ENCODE peak calls at places on chromosomes 3 and 15, in seven cellular contexts. One of them, this sample, is unnamed.

GRCh38 chr15:82767163-82767829 is 38.6 kb downstream of the FSD2 start:
- DNase-seq in K562: no peak
- DNase-seq in IMR-90: no peak
- DNase-seq in MCF 10A: no peak
- DNase-seq in bronchial epithelial cell: no peak
- DNase-seq in B cell: no peak
- DNase-seq in neural progenitor cell: no peak
- DNase-seq in this sample: no peak

GRCh38 chr3:4839278-4839677 is 140.0 kb upstream of the BHLHE40 start:
- DNase-seq in K562: no peak
- DNase-seq in IMR-90: no peak
- DNase-seq in MCF 10A: no peak
- DNase-seq in bronchial epithelial cell: no peak
- DNase-seq in B cell: no peak
- DNase-seq in neural progenitor cell: no peak
- DNase-seq in this sample: no peak

GRCh38 chr3:149401215-149401925 is 23.9 kb upstream of the TM4SF1 start:
- DNase-seq in K562: no peak
- DNase-seq in IMR-90: peak
- DNase-seq in MCF 10A: peak
- DNase-seq in bronchial epithelial cell: peak
- DNase-seq in B cell: no peak
- DNase-seq in neural progenitor cell: no peak
- DNase-seq in this sample: no peak

GRCh38 chr15:91132079-91132478 is 32.0 kb downstream of the SV2B start:
- DNase-seq in K562: no peak
- DNase-seq in IMR-90: no peak
- DNase-seq in MCF 10A: no peak
- DNase-seq in bronchial epithelial cell: no peak
- DNase-seq in B cell: no peak
- DNase-seq in neural progenitor cell: no peak
- DNase-seq in this sample: no peak

GRCh38 chr3:46542801-46543201 is 23.3 kb downstream of the LRRC2 start:
- DNase-seq in K562: peak
- DNase-seq in IMR-90: no peak
- DNase-seq in MCF 10A: no peak
- DNase-seq in bronchial epithelial cell: no peak
- DNase-seq in B cell: no peak
- DNase-seq in neural progenitor cell: no peak
- DNase-seq in this sample: no peak

GRCh38 chr15:78360426-78360825 is 20.3 kb downstream of the CRABP1 start:
- DNase-seq in K562: no peak
- DNase-seq in IMR-90: no peak
- DNase-seq in MCF 10A: no peak
- DNase-seq in bronchial epithelial cell: no peak
- DNase-seq in B cell: no peak
- DNase-seq in neural progenitor cell: peak
- DNase-seq in this sample: no peak

GRCh38 chr3:170322501-170323328 is 34.8 kb upstream of the SKIL start:
- DNase-seq in K562: no peak
- DNase-seq in IMR-90: no peak
- DNase-seq in MCF 10A: no peak
- DNase-seq in bronchial epithelial cell: no peak
- DNase-seq in B cell: no peak
- DNase-seq in neural progenitor cell: no peak
- DNase-seq in this sample: no peak

GRCh38 chr3:13566769-13567310 is 17.9 kb downstream of the FBLN2 start:
- DNase-seq in K562: no peak
- DNase-seq in IMR-90: no peak
- DNase-seq in MCF 10A: no peak
- DNase-seq in bronchial epithelial cell: no peak
- DNase-seq in B cell: no peak
- DNase-seq in neural progenitor cell: no peak
- DNase-seq in this sample: no peak

GRCh38 chr15:101052681-101053121 is 133.5 kb downstream of the LRRK1 start:
- DNase-seq in K562: no peak
- DNase-seq in IMR-90: no peak
- DNase-seq in MCF 10A: no peak
- DNase-seq in bronchial epithelial cell: no peak
- DNase-seq in B cell: peak
- DNase-seq in neural progenitor cell: no peak
- DNase-seq in this sample: no peak

GRCh38 chr3:107993771-107994170 is 97.1 kb downstream of the CD47 start:
- DNase-seq in K562: no peak
- DNase-seq in IMR-90: peak
- DNase-seq in MCF 10A: no peak
- DNase-seq in bronchial epithelial cell: no peak
- DNase-seq in B cell: no peak
- DNase-seq in neural progenitor cell: no peak
- DNase-seq in this sample: no peak

GRCh38 chr3:56413911-56414310 is 54.4 kb downstream of the ERC2 start:
- DNase-seq in K562: no peak
- DNase-seq in IMR-90: no peak
- DNase-seq in MCF 10A: peak
- DNase-seq in bronchial epithelial cell: peak
- DNase-seq in B cell: no peak
- DNase-seq in neural progenitor cell: no peak
- DNase-seq in this sample: no peak

GRCh38 chr3:63069780-63070540 is 194.7 kb upstream of the CADPS start:
- DNase-seq in K562: no peak
- DNase-seq in IMR-90: no peak
- DNase-seq in MCF 10A: no peak
- DNase-seq in bronchial epithelial cell: no peak
- DNase-seq in B cell: no peak
- DNase-seq in neural progenitor cell: no peak
- DNase-seq in this sample: no peak

GRCh38 chr3:12040902-12041301 is 36.7 kb downstream of the SYN2 start:
- DNase-seq in K562: no peak
- DNase-seq in IMR-90: no peak
- DNase-seq in MCF 10A: no peak
- DNase-seq in bronchial epithelial cell: no peak
- DNase-seq in B cell: no peak
- DNase-seq in neural progenitor cell: no peak
- DNase-seq in this sample: no peak

GRCh38 chr3:41102750-41103149 is 96.6 kb upstream of the CTNNB1 start:
- DNase-seq in K562: no peak
- DNase-seq in IMR-90: no peak
- DNase-seq in MCF 10A: no peak
- DNase-seq in bronchial epithelial cell: no peak
- DNase-seq in B cell: no peak
- DNase-seq in neural progenitor cell: no peak
- DNase-seq in this sample: no peak

GRCh38 chr3:64321747-64322146 is 96.5 kb upstream of the PRICKLE2 start:
- DNase-seq in K562: no peak
- DNase-seq in IMR-90: peak
- DNase-seq in MCF 10A: peak
- DNase-seq in bronchial epithelial cell: peak
- DNase-seq in B cell: no peak
- DNase-seq in neural progenitor cell: no peak
- DNase-seq in this sample: no peak

GRCh38 chr15:73176579-73176978 is 124.3 kb downstream of the NEO1 start:
- DNase-seq in K562: no peak
- DNase-seq in IMR-90: peak
- DNase-seq in MCF 10A: no peak
- DNase-seq in bronchial epithelial cell: no peak
- DNase-seq in B cell: no peak
- DNase-seq in neural progenitor cell: no peak
- DNase-seq in this sample: no peak

DNA sequence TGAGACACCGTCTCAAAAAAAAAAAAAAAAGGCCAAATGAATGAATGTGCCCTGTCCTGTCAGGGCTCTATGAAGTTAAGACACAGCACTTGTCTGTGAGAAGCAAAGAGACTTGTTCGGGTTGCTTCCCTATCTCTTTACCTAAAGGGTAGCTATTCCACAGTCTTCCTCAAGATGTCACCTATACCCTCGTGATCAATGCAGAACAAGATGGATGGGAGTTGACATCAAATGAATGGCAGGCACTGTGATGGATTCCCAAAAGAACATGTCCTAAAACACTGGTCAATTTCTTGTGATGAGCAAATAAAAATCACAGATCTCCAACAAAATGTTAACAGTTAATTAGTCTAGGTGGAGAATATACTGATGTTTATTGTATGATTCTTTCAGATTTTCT is 9.5 kb downstream of the TADA3 start:
- DNase-seq in K562: peak
- DNase-seq in IMR-90: no peak
- DNase-seq in MCF 10A: peak
- DNase-seq in bronchial epithelial cell: peak
- DNase-seq in B cell: no peak
- DNase-seq in neural progenitor cell: no peak
- DNase-seq in this sample: no peak
- TF ChIP-seq CTCF in K562: peak
- TF ChIP-seq CTCF in IMR-90: no peak
- TF ChIP-seq CTCF in MCF 10A: peak
- TF ChIP-seq CTCF in bronchial epithelial cell: no peak
- TF ChIP-seq CTCF in B cell: peak
- TF ChIP-seq CTCF in neural progenitor cell: peak
- TF ChIP-seq CTCF in this sample: no peak

DNA sequence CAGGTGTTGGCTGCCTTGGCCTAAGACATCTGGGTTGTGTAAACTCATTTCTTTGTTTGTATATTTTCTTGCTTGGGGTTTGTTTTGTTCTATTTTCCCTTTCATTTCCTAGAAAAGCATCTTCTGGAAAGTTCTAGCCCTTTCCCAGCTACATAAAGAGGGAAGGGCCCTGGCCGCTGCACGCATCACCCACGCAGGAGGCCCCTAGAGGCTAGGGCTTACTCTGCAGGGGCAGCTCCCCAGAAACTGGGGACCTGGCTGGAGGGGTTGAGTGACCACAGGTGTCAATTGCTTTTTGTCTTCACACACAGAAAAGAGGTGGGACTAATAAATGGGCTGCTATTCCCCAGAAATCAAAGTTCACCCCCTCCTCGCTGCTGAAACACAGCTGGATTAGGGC is 52.6 kb downstream of the PDIA5 start:
- DNase-seq in K562: no peak
- DNase-seq in IMR-90: no peak
- DNase-seq in MCF 10A: no peak
- DNase-seq in bronchial epithelial cell: no peak
- DNase-seq in B cell: no peak
- DNase-seq in neural progenitor cell: no peak
- DNase-seq in this sample: no peak
- TF ChIP-seq CTCF in K562: no peak
- TF ChIP-seq CTCF in IMR-90: no peak
- TF ChIP-seq CTCF in MCF 10A: no peak
- TF ChIP-seq CTCF in bronchial epithelial cell: no peak
- TF ChIP-seq CTCF in B cell: no peak
- TF ChIP-seq CTCF in neural progenitor cell: no peak
- TF ChIP-seq CTCF in this sample: no peak

GRCh38 chr3:59264366-59264765 is 214.5 kb upstream of the CFAP20DC start:
- DNase-seq in K562: no peak
- DNase-seq in IMR-90: no peak
- DNase-seq in MCF 10A: no peak
- DNase-seq in bronchial epithelial cell: no peak
- DNase-seq in B cell: no peak
- DNase-seq in neural progenitor cell: no peak
- DNase-seq in this sample: no peak
- TF ChIP-seq CTCF in K562: no peak
- TF ChIP-seq CTCF in IMR-90: no peak
- TF ChIP-seq CTCF in MCF 10A: no peak
- TF ChIP-seq CTCF in bronchial epithelial cell: no peak
- TF ChIP-seq CTCF in B cell: no peak
- TF ChIP-seq CTCF in neural progenitor cell: no peak
- TF ChIP-seq CTCF in this sample: no peak

GRCh38 chr3:185067173-185067572 is 85.7 kb downstream of the C3orf70 start:
- DNase-seq in K562: no peak
- DNase-seq in IMR-90: no peak
- DNase-seq in MCF 10A: peak
- DNase-seq in bronchial epithelial cell: no peak
- DNase-seq in B cell: no peak
- DNase-seq in neural progenitor cell: no peak
- DNase-seq in this sample: no peak

GRCh38 chr3:185071401-185071800 is 81.5 kb downstream of the C3orf70 start:
- DNase-seq in K562: no peak
- DNase-seq in IMR-90: no peak
- DNase-seq in MCF 10A: no peak
- DNase-seq in bronchial epithelial cell: no peak
- DNase-seq in B cell: no peak
- DNase-seq in neural progenitor cell: no peak
- DNase-seq in this sample: no peak

GRCh38 chr3:185069023-185069422 is 83.8 kb downstream of the C3orf70 start:
- DNase-seq in K562: peak
- DNase-seq in IMR-90: no peak
- DNase-seq in MCF 10A: no peak
- DNase-seq in bronchial epithelial cell: no peak
- DNase-seq in B cell: no peak
- DNase-seq in neural progenitor cell: no peak
- DNase-seq in this sample: no peak

GRCh38 chr3:185070491-185071335 is 82.1 kb downstream of the C3orf70 start:
- DNase-seq in K562: peak
- DNase-seq in IMR-90: peak
- DNase-seq in MCF 10A: peak
- DNase-seq in bronchial epithelial cell: peak
- DNase-seq in B cell: no peak
- DNase-seq in neural progenitor cell: peak
- DNase-seq in this sample: peak

GRCh38 chr3:185069583-185070030 is 83.3 kb downstream of the C3orf70 start:
- DNase-seq in K562: no peak
- DNase-seq in IMR-90: no peak
- DNase-seq in MCF 10A: no peak
- DNase-seq in bronchial epithelial cell: no peak
- DNase-seq in B cell: no peak
- DNase-seq in neural progenitor cell: peak
- DNase-seq in this sample: peak
- TF ChIP-seq CTCF in K562: peak
- TF ChIP-seq CTCF in IMR-90: no peak
- TF ChIP-seq CTCF in MCF 10A: no peak
- TF ChIP-seq CTCF in bronchial epithelial cell: no peak
- TF ChIP-seq CTCF in B cell: no peak
- TF ChIP-seq CTCF in neural progenitor cell: peak
- TF ChIP-seq CTCF in this sample: no peak

DNA sequence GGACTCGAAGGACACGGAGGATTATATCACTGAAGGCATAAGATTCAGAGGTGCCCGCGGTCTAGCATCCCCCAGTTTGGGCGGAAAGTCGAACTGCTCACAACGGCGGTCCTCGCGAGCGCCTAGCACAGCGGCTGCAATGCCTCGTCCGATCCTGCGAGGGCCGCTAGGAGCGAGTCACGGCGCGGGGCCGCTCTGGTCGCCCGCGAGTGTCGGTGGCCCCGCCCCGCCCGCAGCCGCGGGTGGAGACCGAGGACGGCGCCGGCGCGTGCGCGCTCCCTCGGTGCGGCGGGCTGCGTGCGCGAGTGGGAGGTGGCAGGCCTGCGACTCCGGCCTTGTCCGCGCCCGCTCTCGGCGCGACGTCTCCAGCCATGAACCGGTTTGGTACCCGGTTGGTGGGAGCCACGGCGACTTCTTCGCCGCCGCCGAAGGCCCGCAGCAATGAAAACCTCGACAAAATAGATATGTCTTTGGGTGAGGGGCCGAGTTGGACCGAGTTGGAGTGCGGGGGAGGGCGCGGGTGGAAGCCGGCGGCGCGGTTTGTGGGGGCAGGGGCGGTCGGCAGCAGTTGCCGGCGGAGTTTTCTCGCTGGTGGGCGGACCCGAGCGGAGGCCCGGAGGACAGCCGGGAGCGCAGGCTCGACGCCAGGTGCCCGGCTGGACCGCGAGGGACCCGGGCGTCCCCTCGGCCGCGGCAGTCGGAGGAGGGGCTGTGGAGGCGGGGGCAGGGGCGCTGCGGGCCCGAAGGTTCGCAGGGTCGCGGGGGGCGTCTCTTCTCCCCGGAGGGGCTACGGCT is at the start of gene FYTTD1:
- DNase-seq in K562: peak
- DNase-seq in IMR-90: peak
- DNase-seq in MCF 10A: peak
- DNase-seq in bronchial epithelial cell: peak
- DNase-seq in B cell: peak
- DNase-seq in neural progenitor cell: peak
- DNase-seq in this sample: peak
- TF ChIP-seq CTCF in K562: peak
- TF ChIP-seq CTCF in IMR-90: peak
- TF ChIP-seq CTCF in MCF 10A: peak
- TF ChIP-seq CTCF in bronchial epithelial cell: peak
- TF ChIP-seq CTCF in B cell: peak
- TF ChIP-seq CTCF in neural progenitor cell: peak
- TF ChIP-seq CTCF in this sample: peak

This sample was measured in endothelial cell.